ENCODE peak calls at places on chromosomes 7 and 10, in four cellular contexts. O is cardiac muscle cell; C is adipocyte; W is CD8-positive, alpha-beta memory T cell. E is an unnamed sample. For H3K4me1, the result is how much of the 10 kb centered on the place peaks cover.

GRCh38 chr10:6211341-6212265 is 8.9 kb downstream of the PFKFB3 start:
- DNase-seq in C (peak), W (no peak), O (peak), E (no peak)

GRCh38 chr10:97647556-97647955 is 7.1 kb downstream of the PI4K2A start:
- DNase-seq in O (peak), C (peak), W (no peak), E (no peak)

GRCh38 chr10:86400705-86401587 is 34.4 kb upstream of the GRID1 start:
- DNase-seq in O (peak), C (peak), W (peak), E (peak)

GRCh38 chr10:4346257-4346656 is 479.8 kb upstream of the AKR1E2 start:
- DNase-seq in O (no peak), C (no peak), W (no peak), E (no peak)

GRCh38 chr7:159281573-159281972 is 136.9 kb upstream of the VIPR2 start:
- DNase-seq in C (no peak), O (no peak), W (no peak), E (no peak)

GRCh38 chr10:47369251-47369894 is 14.7 kb downstream of the ZNF488 start:
- DNase-seq in O (no peak), C (no peak), W (no peak), E (no peak)

GRCh38 chr7:94440460-94441039 is 45.9 kb downstream of the COL1A2 start:
- DNase-seq in O (no peak), C (no peak), W (no peak), E (no peak)

GRCh38 chr7:135708041-135708440 is 19.9 kb downstream of the SLC13A4 start:
- DNase-seq in C (no peak), W (no peak), O (no peak), E (no peak)

GRCh38 chr7:5419523-5420107 is 4.0 kb downstream of the TNRC18 start:
- DNase-seq in W (no peak), O (no peak), C (peak), E (no peak)

GRCh38 chr10:97494151-97494550 is 4.1 kb downstream of the MMS19 start:
- DNase-seq in W (no peak), O (peak), C (no peak), E (no peak)

GRCh38 chr7:15922002-15922401 is 235.5 kb upstream of the MEOX2 start:
- DNase-seq in C (no peak), W (no peak), O (no peak), E (no peak)

GRCh38 chr10:31004611-31005193 is 27.0 kb downstream of the ZNF438 start:
- DNase-seq in O (peak), C (peak), W (no peak), E (no peak)

GRCh38 chr10:31549936-31550335 is 230.9 kb downstream of the ZEB1 start:
- DNase-seq in W (no peak), C (peak), O (peak), E (no peak)

GRCh38 chr10:98485959-98486358 is 39.2 kb upstream of the HPS1 start:
- DNase-seq in O (peak), W (no peak), C (peak), E (no peak)

GRCh38 chr7:105010538-105011523 is 3.2 kb upstream of the KMT2E start:
- DNase-seq in O (peak), W (no peak), C (peak), E (peak)

GRCh38 chr7:130951303-130951975 is 217.4 kb upstream of the KLF14 start:
- DNase-seq in O (no peak), C (no peak), W (peak), E (peak)

GRCh38 chr7:130951976-130952313 is 217.9 kb upstream of the KLF14 start:
- DNase-seq in W (no peak), O (no peak), C (no peak), E (no peak)

GRCh38 chr7:130954918-130955559 is 221.0 kb upstream of the KLF14 start:
- DNase-seq in O (no peak), C (no peak), W (no peak), E (no peak)

GRCh38 chr7:130952477-130952876 is 218.5 kb upstream of the KLF14 start:
- DNase-seq in C (no peak), W (no peak), O (no peak), E (no peak)

GRCh38 chr7:130953193-130953592 is 219.2 kb upstream of the KLF14 start:
- DNase-seq in C (no peak), W (no peak), O (no peak), E (no peak)
- H3K4me1 ChIP-seq in C (under half), W (half or more), O (under half), E (half or more)

GRCh38 chr10:32984003-32984600 is 26.1 kb upstream of the ITGB1 start:
- DNase-seq in C (no peak), W (no peak), O (no peak), E (no peak)

GRCh38 chr10:32982293-32982709 is 24.3 kb upstream of the ITGB1 start:
- DNase-seq in W (no peak), O (peak), C (peak), E (no peak)

GRCh38 chr10:32981760-32982159 is 23.7 kb upstream of the ITGB1 start:
- DNase-seq in W (peak), O (peak), C (peak), E (peak)

GRCh38 chr10:32983333-32983909 is 25.4 kb upstream of the ITGB1 start:
- DNase-seq in C (peak), O (peak), W (peak), E (no peak)

GRCh38 chr10:32982911-32983310 is 24.9 kb upstream of the ITGB1 start:
- DNase-seq in O (no peak), W (no peak), C (peak), E (no peak)
- H3K4me3 ChIP-seq in O (no peak), W (no peak), C (peak), E (no peak)

GRCh38 chr10:113026679-113027078 is 76.6 kb downstream of the TCF7L2 start:
- DNase-seq in O (no peak), C (peak), W (no peak), E (no peak)
- H3K4me1 ChIP-seq in O (under half), C (half or more), W (under half), E (under half)

DNA sequence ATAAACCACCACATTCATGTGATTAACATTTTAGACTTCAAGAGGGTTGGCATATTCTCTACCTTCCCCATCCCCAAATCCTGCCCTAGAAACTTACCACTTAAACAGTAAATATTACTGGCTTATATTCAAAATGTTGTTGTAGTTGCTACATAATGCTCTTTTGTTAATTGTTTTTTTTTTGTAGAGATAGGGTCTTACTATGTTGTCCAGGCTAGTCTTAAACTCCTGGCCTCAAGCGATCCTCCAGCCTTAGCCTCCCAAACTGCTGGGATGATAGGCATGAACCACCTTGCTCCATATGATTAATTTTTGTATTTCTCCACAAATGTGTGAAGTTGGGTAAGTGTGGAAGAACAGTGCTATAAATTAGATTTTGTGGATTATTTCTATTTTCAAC is 6.5 kb downstream of the PDK4 start:
- DNase-seq in W (no peak), O (no peak), C (no peak), E (no peak)
- H3K4me3 ChIP-seq in W (no peak), O (no peak), C (peak), E (no peak)

DNA sequence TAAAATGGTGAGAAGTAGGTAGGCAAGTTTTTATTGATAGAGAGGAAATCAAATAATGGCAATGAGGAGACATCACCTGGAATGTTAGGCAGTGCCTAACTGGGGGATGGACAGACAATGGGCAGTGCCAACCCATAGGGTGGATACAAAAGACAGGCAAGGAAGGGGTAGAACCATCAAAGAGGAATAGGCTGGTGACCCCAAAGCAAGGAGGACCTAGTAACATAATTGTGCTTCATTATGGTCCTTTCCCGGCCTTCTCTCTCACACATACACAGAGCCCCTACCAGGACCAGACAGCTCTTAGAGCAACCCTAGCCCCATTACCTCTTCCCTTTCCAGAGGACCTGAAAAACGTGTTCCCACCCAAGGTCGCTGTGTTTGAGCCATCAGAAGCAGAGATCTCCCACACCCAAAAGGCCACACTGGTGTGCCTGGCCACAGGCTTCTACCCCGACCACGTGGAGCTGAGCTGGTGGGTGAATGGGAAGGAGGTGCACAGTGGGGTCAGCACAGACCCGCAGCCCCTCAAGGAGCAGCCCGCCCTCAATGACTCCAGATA is 30.0 kb downstream of the PRSS2 start:
- DNase-seq in C (no peak), W (no peak), O (no peak), E (no peak)
- H3K4me1 ChIP-seq in C (under half), W (half or more), O (under half), E (half or more)

DNA sequence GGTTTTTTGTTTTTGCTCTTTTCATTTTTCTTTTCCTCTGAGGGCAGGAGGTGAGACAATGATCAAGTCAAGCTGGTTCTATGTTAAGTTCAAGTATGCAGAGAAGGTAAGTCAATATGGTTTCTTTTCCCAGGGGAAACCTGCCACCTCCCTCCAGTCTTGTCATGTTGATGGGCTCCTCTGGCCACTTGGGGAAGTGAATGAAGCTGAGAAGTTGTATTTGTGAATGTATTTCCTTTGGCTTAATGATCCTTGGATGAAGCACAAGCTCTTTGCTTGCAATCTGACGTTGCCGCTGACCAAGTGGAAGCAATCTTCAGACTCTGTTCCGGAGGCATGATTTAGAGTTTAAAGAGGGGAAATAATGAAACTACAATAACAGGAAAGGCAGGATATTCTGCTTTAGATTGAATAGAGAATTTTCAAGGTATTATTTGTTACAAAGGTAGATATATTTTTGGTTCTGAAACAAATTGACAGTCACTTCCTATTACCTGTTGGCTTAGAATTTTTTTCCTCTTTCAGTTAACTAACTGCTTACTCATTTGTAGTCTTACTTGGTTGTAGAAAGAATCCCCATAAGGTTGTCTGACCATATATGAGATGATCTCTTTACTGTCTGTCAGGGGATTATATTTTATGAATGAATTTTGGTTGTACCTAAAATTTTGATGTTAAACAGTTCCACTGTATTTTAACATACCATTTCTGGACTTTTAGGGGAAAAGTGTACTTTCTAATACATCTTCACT is 369.6 kb downstream of the AUTS2 start:
- DNase-seq in C (no peak), O (peak), W (no peak), E (no peak)
- H3K4me3 ChIP-seq in C (no peak), O (peak), W (no peak), E (no peak)

DNA sequence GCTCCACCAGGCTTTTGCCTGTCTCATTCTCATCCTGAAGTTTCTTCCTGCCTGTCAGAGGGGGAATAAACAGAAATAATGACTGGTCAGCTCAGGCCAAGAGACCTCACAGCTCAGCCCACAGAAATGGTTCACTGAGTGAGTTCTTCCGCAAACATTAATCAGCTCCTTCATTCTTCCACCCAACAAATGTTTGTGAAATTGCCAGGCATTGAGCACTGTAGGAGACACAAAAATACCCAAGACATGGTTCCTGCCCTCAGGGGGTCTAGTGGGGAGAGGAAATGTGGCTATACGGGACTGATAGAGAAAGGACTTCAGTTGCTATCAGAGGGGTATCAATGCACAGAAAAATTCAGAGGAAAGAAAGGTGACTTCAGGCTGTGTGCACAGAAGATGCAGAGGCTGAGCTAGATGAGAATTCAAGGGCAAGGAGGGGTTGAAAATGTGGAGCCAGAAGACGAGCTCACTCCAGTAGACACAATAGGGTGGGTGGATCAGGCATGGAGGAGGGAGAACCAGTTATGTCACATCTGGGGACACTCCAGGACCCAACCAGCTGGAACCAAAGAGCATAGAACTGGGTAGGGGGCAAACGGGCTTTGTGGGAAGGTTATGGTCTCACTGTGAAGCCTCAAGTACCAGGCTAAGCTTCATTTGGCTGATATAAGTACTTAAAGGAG is 20.9 kb downstream of the MYOF start:
- DNase-seq in W (no peak), O (no peak), C (no peak), E (no peak)
- H3K4me1 ChIP-seq in W (under half), O (under half), C (half or more), E (under half)

DNA sequence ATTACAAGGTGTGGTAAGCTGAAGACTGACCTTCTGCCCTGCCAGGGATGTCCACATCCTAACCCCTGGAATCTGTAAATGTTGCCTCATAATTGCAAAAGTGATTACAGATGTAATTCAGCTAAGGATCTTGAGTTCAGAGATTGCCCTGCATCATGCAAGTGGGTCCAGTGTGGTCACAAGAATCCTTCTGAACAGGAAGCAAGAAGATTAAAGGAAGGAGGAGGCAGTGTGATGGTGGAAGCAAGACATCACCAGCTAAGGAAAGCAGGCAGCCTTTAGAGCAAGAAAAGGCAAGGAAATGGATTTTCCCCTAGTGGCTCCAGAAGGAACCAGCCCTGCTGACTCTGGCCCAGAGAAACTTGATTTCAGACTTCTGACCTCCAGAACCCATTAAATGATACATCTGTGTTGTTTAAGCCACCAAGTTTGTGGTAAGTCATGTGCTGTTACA is 78.1 kb downstream of the USP6NL start:
- DNase-seq in W (no peak), C (peak), O (peak), E (no peak)
- H3K4me3 ChIP-seq in W (no peak), C (no peak), O (no peak), E (no peak)

GRCh38 chr10:69405221-69405620 is 11.5 kb downstream of the TACR2 start:
- DNase-seq in W (no peak), C (no peak), O (peak), E (no peak)

GRCh38 chr10:69407621-69408301 is 9.0 kb downstream of the TACR2 start:
- DNase-seq in W (no peak), C (no peak), O (peak), E (no peak)

GRCh38 chr10:69406302-69406811 is 10.4 kb downstream of the TACR2 start:
- DNase-seq in C (no peak), W (no peak), O (peak), E (no peak)

GRCh38 chr10:69408318-69409175 is 8.2 kb downstream of the TACR2 start:
- DNase-seq in O (peak), W (peak), C (peak), E (peak)

GRCh38 chr10:69406816-69407580 is 9.7 kb downstream of the TACR2 start:
- DNase-seq in O (peak), C (no peak), W (no peak), E (no peak)
- H3K4me1 ChIP-seq in O (under half), C (half or more), W (under half), E (under half)